ENCODE peak calls at places on chromosomes 12 and 14, in ten cellular contexts. E is ovary, L is HepG2, F is spleen, U is transverse colon, S is endothelial cell of umbilical vein, A is stomach, X is HCT116, Q is body of pancreas, Z is IMR-90. G is an unnamed sample.
A peak's percentile ranks its signal among the peaks of the same experiment; 100 is the strongest.

GRCh38 chr12:38744056-38744455 is 161.3 kb downstream of the CPNE8 start:
- DNase-seq in S (no peak), E (no peak), A (no peak), U (no peak), Z (no peak), X (no peak), Q (no peak), F (no peak), L (no peak), G (no peak)

GRCh38 chr12:51864701-51865469 is 16.4 kb upstream of the FIGNL2 start:
- DNase-seq in U (no peak), Q (no peak), S (no peak), E (no peak), L (no peak), X (no peak), F (peak; percentile 38), A (no peak), Z (no peak), G (no peak)

GRCh38 chr12:6285063-6285477 is 25.4 kb upstream of the PLEKHG6 start:
- DNase-seq in U (peak; percentile 71), S (peak; percentile 76), Q (peak; percentile 68), E (peak; percentile 72), L (peak; percentile 70), X (no peak), A (peak; percentile 69), Z (peak; percentile 76), F (peak; percentile 84), G (peak; percentile 19)

GRCh38 chr14:65243766-65244442 is 141.6 kb upstream of the MAX start:
- DNase-seq in X (no peak), U (no peak), E (no peak), S (peak; percentile 93), Z (peak; percentile 36), A (no peak), F (no peak), Q (no peak), L (peak; percentile 78), G (no peak)

GRCh38 chr14:55366271-55366670 is 45.4 kb downstream of the ATG14 start:
- DNase-seq in L (no peak), X (no peak), E (no peak), F (no peak), S (peak; percentile 9), Q (no peak), Z (peak; percentile 85), U (no peak), A (no peak), G (no peak)

GRCh38 chr12:92403210-92404175 is 257.8 kb upstream of the BTG1 start:
- DNase-seq in S (no peak), A (no peak), Z (no peak), X (no peak), F (no peak), Q (no peak), L (no peak), U (peak; percentile 36), E (no peak), G (no peak)

GRCh38 chr12:94545937-94546771 is 86.5 kb upstream of the CEP83 start:
- DNase-seq in X (peak; percentile 77), S (peak; percentile 76), E (peak; percentile 33), A (peak; percentile 60), Z (peak; percentile 68), Q (peak; percentile 64), F (no peak), U (peak; percentile 65), L (peak; percentile 44), G (peak; percentile 35)

GRCh38 chr12:49362077-49362476 is 5.2 kb upstream of the SPATS2 start:
- DNase-seq in U (no peak), E (no peak), S (no peak), L (no peak), Q (no peak), Z (no peak), X (no peak), A (no peak), F (no peak), G (no peak)

GRCh38 chr12:117032593-117033381 is 66.4 kb downstream of the TESC start:
- DNase-seq in F (peak; percentile 68), Q (peak; percentile 83), S (peak; percentile 14), U (no peak), E (peak; percentile 41), X (no peak), Z (peak; percentile 35), A (peak; percentile 25), L (no peak), G (no peak)

GRCh38 chr12:80627773-80628172 is 79.7 kb upstream of the MYF6 start:
- DNase-seq in U (no peak), X (no peak), S (peak; percentile 41), F (no peak), Z (peak; percentile 85), L (no peak), Q (no peak), E (no peak), A (no peak), G (no peak)

GRCh38 chr12:3613641-3614180 is 122.7 kb downstream of the PRMT8 start:
- DNase-seq in L (no peak), Q (no peak), Z (no peak), E (no peak), X (no peak), A (no peak), U (no peak), S (no peak), F (peak; percentile 52), G (no peak)

GRCh38 chr12:19893514-19893913 is 454.2 kb downstream of the AEBP2 start:
- DNase-seq in A (no peak), E (no peak), Q (no peak), F (no peak), U (no peak), S (peak; percentile 31), X (peak; percentile 8), Z (peak; percentile 54), L (no peak), G (no peak)

DNA sequence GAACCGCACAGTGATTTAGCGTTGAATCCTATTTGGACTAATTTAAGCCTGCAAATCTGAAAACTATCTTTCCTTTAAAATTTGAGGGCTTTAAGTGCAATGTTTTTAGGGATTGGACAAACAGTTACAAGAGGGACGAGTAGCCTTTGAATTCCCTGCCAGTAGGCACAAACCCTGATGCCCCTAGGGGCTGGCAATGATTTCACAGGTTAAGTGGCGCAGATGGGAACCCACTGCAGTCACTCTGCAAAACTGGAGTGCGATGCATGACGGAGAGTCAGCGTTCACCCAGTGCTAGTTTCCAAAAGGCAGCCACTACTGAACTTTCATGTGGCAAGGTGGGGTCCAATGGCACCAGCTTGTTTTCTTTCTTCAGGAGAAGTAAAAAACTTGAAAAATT is 99.4 kb upstream of the FRMD6 start:
- DNase-seq in E (no peak), Q (no peak), S (no peak), L (no peak), U (no peak), Z (no peak), A (no peak), F (no peak), X (no peak), G (no peak)
- H3K4me1 ChIP-seq in E (no peaks in the 10 kb centered on the region), Q (no peaks in the 10 kb centered on the region), S (peaks cover 34% of the 10 kb centered on the region), L (no peaks in the 10 kb centered on the region), U (no peaks in the 10 kb centered on the region), Z (peaks cover 20% of the 10 kb centered on the region), A (no peaks in the 10 kb centered on the region), F (no peaks in the 10 kb centered on the region), X (peaks cover 38% of the 10 kb centered on the region), G (peaks cover 2% of the 10 kb centered on the region)

GRCh38 chr14:105838591-105839424 is 312.4 kb downstream of the TMEM121 start:
- DNase-seq in Q (no peak), U (no peak), A (no peak), Z (no peak), F (no peak), L (no peak), X (no peak), S (no peak), E (no peak), G (no peak)

GRCh38 chr14:105836730-105837129 is 310.3 kb downstream of the TMEM121 start:
- DNase-seq in X (no peak), U (no peak), Q (no peak), E (no peak), L (no peak), Z (no peak), A (no peak), F (no peak), S (no peak), G (no peak)

GRCh38 chr14:105838107-105838506 is 311.7 kb downstream of the TMEM121 start:
- DNase-seq in X (no peak), Q (no peak), F (no peak), Z (no peak), S (no peak), L (no peak), A (no peak), E (no peak), U (no peak), G (no peak)

GRCh38 chr14:105837349-105838063 is 311.1 kb downstream of the TMEM121 start:
- DNase-seq in A (no peak), E (no peak), L (no peak), U (no peak), F (no peak), Z (no peak), Q (no peak), S (no peak), X (no peak), G (no peak)

DNA sequence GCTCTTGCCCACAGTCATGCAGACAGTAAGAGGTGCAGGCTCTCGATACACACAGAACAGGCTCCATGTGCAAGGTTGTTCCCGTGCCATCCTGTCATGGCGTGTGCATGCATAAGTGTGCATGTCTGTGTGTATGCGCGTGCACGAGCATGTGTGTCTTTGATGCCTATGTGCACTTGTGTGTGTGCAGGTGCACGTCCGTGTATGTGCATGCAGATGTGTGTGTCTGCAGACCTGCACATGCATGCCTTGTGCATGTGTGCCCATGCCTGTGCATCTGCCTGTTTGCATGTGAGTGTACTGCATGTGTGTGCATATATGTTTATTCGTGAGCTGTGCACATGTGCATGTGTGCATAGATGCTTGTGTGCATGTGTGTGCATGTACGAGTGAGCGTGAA is 309.8 kb downstream of the TMEM121 start:
- DNase-seq in X (no peak), Z (no peak), S (no peak), L (no peak), E (no peak), Q (no peak), A (no peak), F (no peak), U (no peak), G (no peak)
- TF ChIP-seq CTCF in X (no peak), Z (no peak), S (no peak), L (no peak), E (no peak), Q (no peak), A (no peak), F (no peak), U (no peak), G (no peak)

GRCh38 chr14:22871200-22871961 is at the start of gene LRP10:
- DNase-seq in U (peak; percentile 96), S (peak; percentile 90), X (peak; percentile 85), L (peak; percentile 95), Z (peak; percentile 75), A (peak; percentile 96), Q (peak; percentile 96), F (peak; percentile 99), E (peak; percentile 94), G (peak; percentile 93)
- TF ChIP-seq POLR2A in U (peak; percentile 92), S (peak; percentile 64), X (peak; percentile 42), L (peak; percentile 74), Z (peak; percentile 62), A (no peak), Q (peak; percentile 87), F (peak; percentile 44), E (peak; percentile 79), G (peak; percentile 91)

DNA sequence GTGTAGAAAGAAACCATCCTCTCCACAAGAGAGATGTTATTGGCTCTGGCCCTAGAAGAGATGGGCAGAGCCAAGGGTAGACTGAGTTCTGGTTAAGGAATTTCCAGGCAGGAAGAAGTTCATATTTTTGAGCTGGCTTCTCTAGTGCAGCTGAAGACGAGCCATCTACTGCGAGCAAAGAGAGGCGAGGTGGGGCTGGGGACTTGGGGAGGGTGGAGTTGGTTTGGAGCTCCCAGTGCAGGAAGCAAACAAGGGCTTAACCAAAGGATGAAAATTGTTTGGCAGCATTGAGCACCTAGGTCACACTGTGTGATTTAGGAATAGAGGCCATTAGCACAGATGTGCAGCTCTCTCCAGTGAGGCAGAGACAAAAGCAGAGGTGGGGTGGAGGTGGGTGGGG is 239.5 kb downstream of the ZFP36L1 start:
- DNase-seq in Z (no peak), Q (no peak), S (no peak), X (no peak), E (no peak), A (no peak), U (no peak), F (no peak), L (no peak), G (no peak)
- H3K4me1 ChIP-seq in Z (peaks cover 25% of the 10 kb centered on the region), Q (peaks cover 14% of the 10 kb centered on the region), S (peaks cover 71% of the 10 kb centered on the region), X (peaks cover 75% of the 10 kb centered on the region), E (peaks cover 24% of the 10 kb centered on the region), A (peaks cover 45% of the 10 kb centered on the region), U (peaks cover 33% of the 10 kb centered on the region), F (peaks cover 22% of the 10 kb centered on the region), L (peaks cover 12% of the 10 kb centered on the region), G (peaks cover 75% of the 10 kb centered on the region)